ENCODE peak calls at places on chromosomes 4 and X, in six cellular contexts. W is B cell, P is tibial nerve, Y is AG04450, U is hepatocyte, I is pancreas. J is an unnamed sample.

GRCh38 chr4:22500831-22501714 is 14.8 kb downstream of the ADGRA3 start:
- DNase-seq in P (no peak), I (no peak), U (peak; percentile 59), W (no peak), Y (no peak), J (no peak)

GRCh38 chr4:75777589-75777988 is 53.2 kb downstream of the USO1 start:
- DNase-seq in U (no peak), Y (no peak), I (no peak), W (no peak), P (no peak), J (no peak)

GRCh38 chrX:69320116-69320515 is 154.9 kb upstream of the PJA1 start:
- DNase-seq in W (peak; percentile 4), U (no peak), P (no peak), I (no peak), Y (no peak), J (peak; percentile 66)

GRCh38 chrX:143781103-143781502 is 60.6 kb upstream of the SPANXN2 start:
- DNase-seq in W (no peak), P (no peak), U (peak; percentile 5), I (no peak), Y (no peak), J (no peak)

GRCh38 chr4:179585761-179586160 is 2143.5 kb upstream of the AGA start:
- DNase-seq in I (no peak), W (no peak), Y (no peak), U (no peak), P (no peak), J (no peak)

GRCh38 chr4:114599231-114600065 is 841 bp downstream of the UGT8 start:
- DNase-seq in U (peak; percentile 49), P (no peak), I (peak; percentile 74), Y (no peak), W (no peak), J (no peak)

GRCh38 chrX:45758319-45758718 is 557.6 kb upstream of the DIPK2B start:
- DNase-seq in I (no peak), P (no peak), U (no peak), W (no peak), Y (peak; percentile 64), J (no peak)

GRCh38 chr4:177569443-177569842 is 127.2 kb upstream of the AGA start:
- DNase-seq in I (no peak), W (no peak), Y (peak; percentile 41), U (no peak), P (no peak), J (no peak)

GRCh38 chr4:54940996-54941395 is 184.4 kb downstream of the KDR start:
- DNase-seq in U (no peak), Y (no peak), W (no peak), P (no peak), I (no peak), J (no peak)

GRCh38 chr4:766559-767283 is 59.2 kb downstream of the CPLX1 start:
- DNase-seq in Y (no peak), I (no peak), U (no peak), W (no peak), P (no peak), J (no peak)

GRCh38 chr4:83947811-83948210 is 411.9 kb downstream of the GPAT3 start:
- DNase-seq in I (no peak), P (no peak), U (no peak), Y (no peak), W (no peak), J (no peak)

GRCh38 chr4:170047774-170048354 is 21.7 kb upstream of the MFAP3L start:
- DNase-seq in I (peak; percentile 57), Y (peak; percentile 49), W (peak; percentile 34), U (peak; percentile 84), P (peak; percentile 65), J (no peak)

GRCh38 chr4:76570141-76570989 is 135.3 kb downstream of the SHROOM3 start:
- DNase-seq in W (no peak), I (no peak), U (peak; percentile 67), P (no peak), Y (peak; percentile 57), J (no peak)

GRCh38 chr4:82429728-82430192 is 502 bp downstream of the HNRNPDL start:
- DNase-seq in U (no peak), W (no peak), I (no peak), P (no peak), Y (no peak), J (no peak)
- TF ChIP-seq CTCF in U (no peak), W (peak; percentile 61), I (no peak), P (no peak), Y (no peak), J (no peak)

DNA sequence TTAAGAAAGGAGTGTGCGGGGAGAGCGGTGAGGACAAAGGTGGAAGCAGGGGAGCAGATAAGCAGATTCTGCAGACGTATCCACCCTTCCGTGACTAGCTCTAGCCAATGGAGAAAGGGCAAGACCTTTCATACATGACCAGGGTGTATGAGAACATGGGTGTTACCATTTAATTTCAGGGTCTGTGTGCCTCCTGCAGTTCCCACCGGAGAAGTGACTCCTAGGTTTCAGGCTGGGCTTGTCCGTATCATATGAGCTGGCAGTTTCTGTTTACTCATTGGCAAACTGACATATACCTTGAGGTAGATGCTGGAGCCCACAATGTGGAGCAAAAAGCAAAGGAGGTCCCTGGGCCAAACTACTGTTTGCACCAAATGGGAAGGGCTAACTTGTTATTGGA is 6.8 kb downstream of the RBM47 start:
- DNase-seq in I (no peak), W (no peak), U (no peak), Y (no peak), P (no peak), J (no peak)
- TF ChIP-seq CTCF in I (no peak), W (no peak), U (no peak), Y (no peak), P (no peak), J (no peak)

GRCh38 chrX:18119856-18120255 is 100.8 kb downstream of the BEND2 start:
- DNase-seq in P (no peak), I (no peak), W (no peak), Y (no peak), U (no peak), J (no peak)
- TF ChIP-seq CTCF in P (no peak), I (no peak), W (no peak), Y (no peak), U (no peak), J (no peak)

GRCh38 chr4:90798948-90799347 is 671.8 kb downstream of the CCSER1 start:
- DNase-seq in U (no peak), I (no peak), P (no peak), Y (no peak), W (no peak), J (no peak)
- TF ChIP-seq CTCF in U (no peak), I (no peak), P (no peak), Y (no peak), W (no peak), J (no peak)

GRCh38 chr4:67871867-67872266 is 11.9 kb downstream of the TMPRSS11D start:
- DNase-seq in Y (no peak), P (no peak), I (no peak), W (no peak), U (peak; percentile 58), J (no peak)
- TF ChIP-seq CTCF in Y (peak; percentile 63), P (no peak), I (no peak), W (no peak), U (peak; percentile 60), J (peak; percentile 50)

DNA sequence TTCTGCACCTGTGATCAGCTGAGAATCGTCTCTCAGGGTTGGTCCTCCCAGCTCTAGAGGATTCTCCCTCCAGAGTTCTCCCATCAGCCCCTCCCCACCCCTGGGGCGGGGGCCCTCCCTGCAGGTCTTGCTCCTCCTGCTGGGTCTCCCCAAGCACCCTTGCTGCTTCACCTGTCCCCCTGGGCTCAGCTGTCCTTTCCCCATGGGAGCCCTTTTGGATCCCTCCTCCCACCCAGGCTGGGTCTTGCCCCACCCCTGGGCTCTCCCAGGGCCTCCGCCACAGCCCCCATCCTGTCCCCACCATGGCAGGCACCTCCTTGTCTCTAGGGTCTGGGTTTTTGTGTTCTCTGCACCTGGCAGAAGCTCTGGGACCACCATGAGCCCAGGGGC is 22.1 kb downstream of the PSAPL1 start:
- DNase-seq in Y (no peak), I (peak; percentile 22), W (no peak), P (no peak), U (no peak), J (peak; percentile 71)
- TF ChIP-seq CTCF in Y (no peak), I (no peak), W (no peak), P (no peak), U (no peak), J (no peak)

DNA sequence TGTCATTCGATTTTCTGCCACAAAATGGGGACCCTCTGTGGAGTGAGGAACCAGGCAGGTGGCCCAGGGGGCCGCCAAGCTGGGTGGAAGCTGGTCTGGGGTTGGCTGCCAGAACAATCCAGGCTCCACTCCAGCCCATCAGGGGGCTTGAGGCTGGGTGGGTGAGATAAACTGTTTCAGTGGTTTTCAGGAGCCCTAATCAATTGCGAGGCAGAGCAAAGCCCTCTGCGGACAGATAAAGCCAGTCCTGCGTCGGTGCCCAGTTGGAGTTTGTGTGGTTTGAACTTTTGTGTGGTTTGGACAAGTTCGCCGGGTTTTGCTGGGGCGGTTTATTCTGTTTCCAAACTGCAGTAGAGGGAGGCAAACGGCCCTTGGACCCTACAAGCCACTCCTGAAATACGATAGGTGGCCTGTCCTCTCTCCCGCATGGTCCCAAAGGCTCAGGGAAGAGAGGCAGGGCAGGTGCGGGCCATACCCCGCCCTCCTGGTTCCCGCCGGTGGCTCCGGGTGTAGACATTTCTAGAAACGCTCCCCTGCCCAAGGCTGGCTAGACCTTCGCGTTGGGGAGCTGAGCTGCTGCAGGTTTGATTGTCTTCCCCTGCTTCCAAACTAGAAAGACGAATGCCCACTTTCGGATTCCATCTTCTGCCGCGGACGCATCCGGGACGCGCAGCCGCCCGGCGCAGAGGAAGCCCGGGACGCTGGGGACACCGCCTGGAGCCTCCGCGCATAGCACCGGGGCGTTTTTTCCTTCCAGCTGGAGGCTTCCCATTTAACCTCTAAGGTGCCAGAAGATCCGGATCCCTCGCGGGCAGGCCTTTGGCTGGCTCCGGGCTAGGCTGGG is 169.0 kb upstream of the BCOR start:
- DNase-seq in U (peak; percentile 89), Y (no peak), P (peak; percentile 29), I (peak; percentile 81), W (peak; percentile 60), J (peak; percentile 88)
- TF ChIP-seq CTCF in U (peak; percentile 88), Y (peak; percentile 72), P (peak; percentile 39), I (peak; percentile 10), W (peak; percentile 50), J (peak; percentile 72)

J was measured in osteocyte.